ENCODE peak calls at places on chromosome 15, in nine cellular contexts. One of them, this sample, is unnamed.

GRCh38 chr15:101185770-101186169 is 66.1 kb downstream of the CHSY1 start:
- DNase-seq in HepG2: no peak
- DNase-seq in K562: no peak
- DNase-seq in HCT116: no peak
- DNase-seq in A549: no peak
- DNase-seq in SK-N-SH: no peak
- DNase-seq in GM23338: no peak
- DNase-seq in GM12878: no peak
- DNase-seq in Panc1: no peak
- DNase-seq in this sample: no peak

GRCh38 chr15:72890043-72890442 is 106.5 kb upstream of the ADPGK start:
- DNase-seq in GM23338: no peak
- DNase-seq in Panc1: no peak
- DNase-seq in SK-N-SH: no peak
- DNase-seq in K562: no peak
- DNase-seq in HCT116: no peak
- DNase-seq in GM12878: no peak
- DNase-seq in HepG2: no peak
- DNase-seq in A549: no peak
- DNase-seq in this sample: no peak

GRCh38 chr15:50315814-50316630 is 39.0 kb downstream of the GABPB1 start:
- DNase-seq in SK-N-SH: peak
- DNase-seq in HCT116: peak
- DNase-seq in A549: peak
- DNase-seq in GM12878: no peak
- DNase-seq in GM23338: peak
- DNase-seq in Panc1: peak
- DNase-seq in HepG2: peak
- DNase-seq in K562: peak
- DNase-seq in this sample: no peak

GRCh38 chr15:69876030-69876429 is 221.7 kb downstream of the TLE3 start:
- DNase-seq in Panc1: no peak
- DNase-seq in GM12878: no peak
- DNase-seq in HepG2: no peak
- DNase-seq in SK-N-SH: peak
- DNase-seq in GM23338: no peak
- DNase-seq in A549: no peak
- DNase-seq in K562: peak
- DNase-seq in HCT116: no peak
- DNase-seq in this sample: no peak

GRCh38 chr15:88651971-88652370 is 13.2 kb downstream of the ISG20 start:
- DNase-seq in HepG2: no peak
- DNase-seq in GM12878: no peak
- DNase-seq in SK-N-SH: no peak
- DNase-seq in GM23338: no peak
- DNase-seq in A549: no peak
- DNase-seq in K562: no peak
- DNase-seq in HCT116: no peak
- DNase-seq in Panc1: no peak
- DNase-seq in this sample: no peak

GRCh38 chr15:78455749-78456148 is 17.7 kb downstream of the IREB2 start:
- DNase-seq in GM12878: no peak
- DNase-seq in A549: no peak
- DNase-seq in SK-N-SH: no peak
- DNase-seq in HepG2: no peak
- DNase-seq in HCT116: no peak
- DNase-seq in K562: peak
- DNase-seq in Panc1: no peak
- DNase-seq in GM23338: no peak
- DNase-seq in this sample: no peak

GRCh38 chr15:90979582-90979981 is 14.8 kb downstream of the PRC1 start:
- DNase-seq in SK-N-SH: no peak
- DNase-seq in K562: no peak
- DNase-seq in Panc1: no peak
- DNase-seq in GM23338: no peak
- DNase-seq in HepG2: no peak
- DNase-seq in GM12878: no peak
- DNase-seq in A549: no peak
- DNase-seq in HCT116: no peak
- DNase-seq in this sample: no peak

GRCh38 chr15:97995881-97996603 is 35.5 kb downstream of the ARRDC4 start:
- DNase-seq in K562: peak
- DNase-seq in GM23338: peak
- DNase-seq in HepG2: no peak
- DNase-seq in SK-N-SH: no peak
- DNase-seq in HCT116: no peak
- DNase-seq in A549: no peak
- DNase-seq in Panc1: no peak
- DNase-seq in GM12878: no peak
- DNase-seq in this sample: no peak

GRCh38 chr15:60358935-60359672 is 38.7 kb downstream of the ANXA2 start:
- DNase-seq in Panc1: no peak
- DNase-seq in HCT116: no peak
- DNase-seq in SK-N-SH: peak
- DNase-seq in GM12878: no peak
- DNase-seq in K562: no peak
- DNase-seq in HepG2: no peak
- DNase-seq in GM23338: no peak
- DNase-seq in A549: no peak
- DNase-seq in this sample: no peak

GRCh38 chr15:35741395-35741794 is 195.4 kb upstream of the DPH6 start:
- DNase-seq in K562: no peak
- DNase-seq in SK-N-SH: peak
- DNase-seq in HCT116: no peak
- DNase-seq in HepG2: no peak
- DNase-seq in Panc1: no peak
- DNase-seq in A549: no peak
- DNase-seq in GM12878: no peak
- DNase-seq in GM23338: no peak
- DNase-seq in this sample: no peak

GRCh38 chr15:64892850-64893403 is 18.8 kb upstream of the ANKDD1A start:
- DNase-seq in GM23338: no peak
- DNase-seq in SK-N-SH: no peak
- DNase-seq in GM12878: peak
- DNase-seq in A549: no peak
- DNase-seq in Panc1: no peak
- DNase-seq in K562: no peak
- DNase-seq in HCT116: no peak
- DNase-seq in HepG2: no peak
- DNase-seq in this sample: no peak

GRCh38 chr15:40893733-40894688 is at the start of gene VPS18:
- DNase-seq in SK-N-SH: peak
- DNase-seq in HepG2: peak
- DNase-seq in Panc1: peak
- DNase-seq in GM23338: peak
- DNase-seq in HCT116: peak
- DNase-seq in K562: peak
- DNase-seq in A549: peak
- DNase-seq in GM12878: peak
- DNase-seq in this sample: peak
- TF ChIP-seq CTCF in SK-N-SH: peak
- TF ChIP-seq CTCF in HepG2: peak
- TF ChIP-seq CTCF in Panc1: peak
- TF ChIP-seq CTCF in GM23338: peak
- TF ChIP-seq CTCF in HCT116: peak
- TF ChIP-seq CTCF in K562: peak
- TF ChIP-seq CTCF in A549: peak
- TF ChIP-seq CTCF in GM12878: peak
- TF ChIP-seq CTCF in this sample: peak

GRCh38 chr15:40441736-40442531 is 1.2 kb downstream of the BAHD1 start:
- DNase-seq in Panc1: no peak
- DNase-seq in SK-N-SH: peak
- DNase-seq in K562: peak
- DNase-seq in A549: no peak
- DNase-seq in GM23338: peak
- DNase-seq in GM12878: no peak
- DNase-seq in HCT116: no peak
- DNase-seq in HepG2: no peak
- DNase-seq in this sample: no peak
- H3K27ac ChIP-seq in Panc1: peak
- H3K27ac ChIP-seq in SK-N-SH: no peak
- H3K27ac ChIP-seq in K562: peak
- H3K27ac ChIP-seq in A549: peak
- H3K27ac ChIP-seq in GM23338: no peak
- H3K27ac ChIP-seq in GM12878: no peak
- H3K27ac ChIP-seq in HCT116: peak
- H3K27ac ChIP-seq in HepG2: peak
- H3K27ac ChIP-seq in this sample: no peak

GRCh38 chr15:66454143-66454542 is 43.4 kb downstream of the SNAPC5 start:
- DNase-seq in SK-N-SH: no peak
- DNase-seq in A549: no peak
- DNase-seq in HepG2: peak
- DNase-seq in HCT116: no peak
- DNase-seq in Panc1: no peak
- DNase-seq in GM23338: no peak
- DNase-seq in K562: no peak
- DNase-seq in GM12878: no peak
- DNase-seq in this sample: peak
- TF ChIP-seq REST in SK-N-SH: no peak
- TF ChIP-seq REST in A549: no peak
- TF ChIP-seq REST in HepG2: no peak
- TF ChIP-seq REST in HCT116: no peak
- TF ChIP-seq REST in Panc1: no peak
- TF ChIP-seq REST in GM23338: no peak
- TF ChIP-seq REST in K562: no peak
- TF ChIP-seq REST in GM12878: no peak
- TF ChIP-seq REST in this sample: no peak

DNA sequence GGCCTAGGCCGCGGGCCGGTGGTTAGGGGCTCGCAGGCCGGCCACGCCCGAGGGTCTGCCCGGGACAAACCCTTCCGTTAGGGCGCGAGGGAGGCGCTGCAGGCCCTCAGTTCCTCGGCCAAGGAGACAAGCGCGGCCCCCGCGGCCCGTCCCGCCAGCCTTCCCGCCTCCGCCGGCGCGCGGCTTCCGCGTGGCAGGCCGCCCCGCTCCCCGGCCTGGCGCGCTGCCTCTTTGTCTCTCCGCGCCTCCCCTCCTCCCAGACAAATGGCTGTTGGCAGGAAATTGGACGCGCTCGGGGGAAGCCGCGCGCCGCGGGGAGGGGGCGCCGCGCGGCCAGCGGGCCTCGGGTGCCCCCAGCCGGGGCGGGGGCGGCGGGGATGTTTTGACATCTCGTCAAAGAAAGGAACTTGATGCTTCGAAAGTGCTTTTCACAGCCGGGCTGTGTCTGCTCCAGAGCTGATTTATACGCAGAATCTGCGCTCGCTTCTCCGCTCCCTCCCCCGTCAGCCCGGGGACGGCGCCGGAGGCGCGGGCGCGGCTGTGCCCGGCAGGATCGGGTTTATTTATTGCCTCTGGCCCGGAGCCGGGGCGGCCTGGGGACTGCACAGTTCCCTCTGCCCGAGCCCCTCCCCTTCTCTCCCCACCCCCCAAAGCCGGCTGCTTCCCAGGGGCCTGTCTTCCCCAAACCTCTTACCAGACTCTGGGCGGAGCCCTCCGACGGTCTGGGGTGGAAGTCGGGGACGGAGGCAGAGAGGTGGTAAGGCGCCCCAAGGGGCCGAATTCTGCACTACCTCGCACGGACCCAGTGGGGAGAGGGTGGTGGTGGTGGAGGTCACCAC is 20.8 kb downstream of the SHF start:
- DNase-seq in GM12878: peak
- DNase-seq in A549: peak
- DNase-seq in GM23338: peak
- DNase-seq in HepG2: peak
- DNase-seq in Panc1: peak
- DNase-seq in SK-N-SH: peak
- DNase-seq in K562: peak
- DNase-seq in HCT116: peak
- DNase-seq in this sample: peak
- TF ChIP-seq CTCF in GM12878: peak
- TF ChIP-seq CTCF in A549: peak
- TF ChIP-seq CTCF in GM23338: peak
- TF ChIP-seq CTCF in HepG2: peak
- TF ChIP-seq CTCF in Panc1: peak
- TF ChIP-seq CTCF in SK-N-SH: peak
- TF ChIP-seq CTCF in K562: peak
- TF ChIP-seq CTCF in HCT116: peak
- TF ChIP-seq CTCF in this sample: peak

GRCh38 chr15:43509002-43509922 is 8.1 kb upstream of the MAP1A start:
- DNase-seq in HCT116: no peak
- DNase-seq in HepG2: peak
- DNase-seq in A549: no peak
- DNase-seq in K562: peak
- DNase-seq in Panc1: no peak
- DNase-seq in GM23338: peak
- DNase-seq in SK-N-SH: peak
- DNase-seq in GM12878: no peak
- DNase-seq in this sample: no peak
- H3K27ac ChIP-seq in HCT116: peak
- H3K27ac ChIP-seq in HepG2: peak
- H3K27ac ChIP-seq in A549: peak
- H3K27ac ChIP-seq in K562: peak
- H3K27ac ChIP-seq in Panc1: no peak
- H3K27ac ChIP-seq in GM23338: peak
- H3K27ac ChIP-seq in SK-N-SH: peak
- H3K27ac ChIP-seq in GM12878: no peak
- H3K27ac ChIP-seq in this sample: no peak

GRCh38 chr15:38085931-38086562 is 151.6 kb downstream of the TMCO5A start:
- DNase-seq in GM23338: no peak
- DNase-seq in HCT116: no peak
- DNase-seq in K562: no peak
- DNase-seq in GM12878: peak
- DNase-seq in A549: no peak
- DNase-seq in HepG2: no peak
- DNase-seq in Panc1: no peak
- DNase-seq in SK-N-SH: no peak
- DNase-seq in this sample: peak
- TF ChIP-seq REST in GM23338: no peak
- TF ChIP-seq REST in HCT116: no peak
- TF ChIP-seq REST in K562: no peak
- TF ChIP-seq REST in GM12878: no peak
- TF ChIP-seq REST in A549: no peak
- TF ChIP-seq REST in HepG2: no peak
- TF ChIP-seq REST in Panc1: no peak
- TF ChIP-seq REST in SK-N-SH: no peak
- TF ChIP-seq REST in this sample: no peak

DNA sequence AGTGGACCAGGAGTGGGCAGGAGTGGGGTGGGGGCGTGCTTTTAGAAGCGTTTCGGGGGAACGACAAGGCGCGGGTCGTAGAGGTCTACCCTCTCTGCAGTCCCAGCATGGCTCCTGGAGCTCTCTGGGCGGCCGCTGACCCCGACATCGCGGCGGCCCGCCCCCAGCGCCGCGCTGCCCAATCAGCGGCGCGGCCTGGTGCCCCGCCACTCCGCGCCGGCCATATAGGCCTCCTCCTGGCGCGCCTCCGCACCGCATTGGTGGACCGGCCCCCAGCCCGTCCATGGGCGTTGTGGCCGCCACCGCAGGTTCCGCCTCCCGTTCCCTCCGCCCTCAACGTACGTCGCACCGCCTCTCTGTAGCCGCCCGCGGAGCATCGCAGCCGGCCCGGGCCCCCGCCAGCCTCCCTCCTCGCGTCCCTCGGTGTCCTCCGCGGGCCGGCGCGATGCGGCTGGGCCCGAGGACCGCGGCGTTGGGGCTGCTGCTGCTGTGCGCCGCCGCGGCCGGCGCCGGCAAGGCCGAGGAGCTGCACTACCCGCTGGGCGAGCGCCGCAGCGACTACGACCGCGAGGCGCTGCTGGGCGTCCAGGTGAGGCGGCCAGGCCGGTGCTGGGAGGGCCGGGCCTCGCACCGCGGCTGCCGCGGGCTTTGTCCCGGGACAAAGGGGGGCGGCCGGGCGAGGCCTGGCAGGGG is at the start of gene RCN2:
- DNase-seq in GM23338: peak
- DNase-seq in GM12878: peak
- DNase-seq in HCT116: peak
- DNase-seq in Panc1: peak
- DNase-seq in HepG2: peak
- DNase-seq in A549: peak
- DNase-seq in SK-N-SH: peak
- DNase-seq in K562: peak
- DNase-seq in this sample: peak
- TF ChIP-seq CTCF in GM23338: no peak
- TF ChIP-seq CTCF in GM12878: no peak
- TF ChIP-seq CTCF in HCT116: no peak
- TF ChIP-seq CTCF in Panc1: no peak
- TF ChIP-seq CTCF in HepG2: no peak
- TF ChIP-seq CTCF in A549: no peak
- TF ChIP-seq CTCF in SK-N-SH: no peak
- TF ChIP-seq CTCF in K562: no peak
- TF ChIP-seq CTCF in this sample: no peak